ENCODE peak calls at places on chromosomes 3 and 15, in six cellular contexts. U, M, X, Y, T and V are unnamed samples. For H3K9me3, the result is how much of the 10 kb centered on the place peaks cover.

GRCh38 chr15:62579842-62580241 is 414.8 kb upstream of the C2CD4B start:
- DNase-seq in M (no peak), T (no peak), X (no peak), U (no peak), Y (no peak), V (no peak)

GRCh38 chr3:29763115-29763514 is 482.2 kb downstream of the RBMS3 start:
- DNase-seq in M (no peak), T (no peak), X (no peak), U (no peak), Y (no peak), V (no peak)

GRCh38 chr15:52261498-52262242 is 33.9 kb downstream of the MYO5C start:
- DNase-seq in X (peak), U (peak), M (peak), Y (peak), T (peak), V (no peak)

GRCh38 chr15:22873204-22873701 is 34.8 kb downstream of the NIPA2 start:
- DNase-seq in X (no peak), M (no peak), U (no peak), T (peak), Y (no peak), V (no peak)

GRCh38 chr3:101077361-101078011 is 84.3 kb upstream of the ABI3BP start:
- DNase-seq in Y (no peak), M (no peak), T (no peak), U (no peak), X (peak), V (no peak)

GRCh38 chr3:144437989-144438388 is 466.4 kb downstream of the DIPK2A start:
- DNase-seq in Y (no peak), M (no peak), U (no peak), T (no peak), X (no peak), V (no peak)

GRCh38 chr3:52407779-52408178 is 37.1 kb downstream of the SEMA3G start:
- DNase-seq in M (peak), T (no peak), X (no peak), Y (peak), U (no peak), V (no peak)

GRCh38 chr3:70358978-70359580 is 46.6 kb upstream of the MDFIC2 start:
- DNase-seq in Y (no peak), U (no peak), X (peak), M (no peak), T (peak), V (no peak)

GRCh38 chr3:107633327-107634141 is 110.8 kb downstream of the BBX start:
- DNase-seq in Y (no peak), U (no peak), M (no peak), X (no peak), T (no peak), V (no peak)

GRCh38 chr15:90750186-90750585 is 33.0 kb downstream of the BLM start:
- DNase-seq in T (no peak), X (no peak), M (peak), Y (no peak), U (no peak), V (no peak)

GRCh38 chr3:161149529-161149928 is 44.4 kb upstream of the B3GALNT1 start:
- DNase-seq in M (no peak), U (no peak), X (peak), T (no peak), Y (no peak), V (no peak)

GRCh38 chr3:51581529-51581928 is 43.0 kb downstream of the RAD54L2 start:
- DNase-seq in M (no peak), U (no peak), Y (no peak), T (no peak), X (peak), V (no peak)

GRCh38 chr3:96869316-96869715 is 54.9 kb downstream of the EPHA6 start:
- DNase-seq in X (no peak), M (no peak), T (no peak), Y (no peak), U (no peak), V (no peak)

GRCh38 chr3:44981220-44981619 is 5.2 kb downstream of the EXOSC7 start:
- DNase-seq in T (no peak), X (peak), U (no peak), M (peak), Y (no peak), V (no peak)

GRCh38 chr15:74620636-74621545 is 5.3 kb downstream of the CLK3 start:
- DNase-seq in U (peak), M (peak), T (peak), Y (peak), X (peak), V (peak)

GRCh38 chr15:29913528-29914135 is 91.4 kb upstream of the TJP1 start:
- DNase-seq in Y (no peak), T (no peak), U (no peak), M (no peak), X (no peak), V (no peak)

GRCh38 chr3:72295276-72295973 is 510.5 kb upstream of the PROK2 start:
- DNase-seq in T (no peak), U (no peak), M (no peak), X (no peak), Y (no peak), V (no peak)

GRCh38 chr3:126434931-126435411 is 40.3 kb downstream of the CFAP100 start:
- DNase-seq in T (no peak), M (no peak), X (no peak), Y (no peak), U (no peak), V (no peak)

GRCh38 chr3:76943058-76943457 is 96.8 kb upstream of the ROBO2 start:
- DNase-seq in T (no peak), U (no peak), M (no peak), X (no peak), Y (no peak), V (no peak)

GRCh38 chr15:84600331-84600686 is 500 bp upstream of the ZSCAN2 start:
- DNase-seq in T (no peak), M (peak), X (peak), Y (peak), U (peak), V (peak)

GRCh38 chr3:186283651-186284445 is 78.2 kb downstream of the DGKG start:
- DNase-seq in T (no peak), U (no peak), Y (no peak), X (peak), M (no peak), V (no peak)

GRCh38 chr3:194130807-194131589 is 5.0 kb upstream of the HES1 start:
- DNase-seq in Y (peak), U (no peak), T (peak), M (no peak), X (peak), V (no peak)

GRCh38 chr15:67164811-67165652 is 89.4 kb downstream of the AAGAB start:
- DNase-seq in X (no peak), M (no peak), U (no peak), T (no peak), Y (peak), V (no peak)

GRCh38 chr3:132228923-132229322 is 88.3 kb upstream of the ACP3 start:
- DNase-seq in T (no peak), Y (no peak), X (peak), U (no peak), M (no peak), V (no peak)

GRCh38 chr3:50786631-50787030 is 111.9 kb downstream of the DOCK3 start:
- DNase-seq in Y (no peak), T (no peak), U (no peak), M (no peak), X (no peak), V (no peak)

GRCh38 chr3:52231502-52232278 is 6.2 kb upstream of the TLR9 start:
- DNase-seq in M (peak), X (no peak), U (peak), Y (peak), T (peak), V (peak)

GRCh38 chr15:66101715-66102395 is 151.7 kb downstream of the MEGF11 start:
- DNase-seq in Y (no peak), M (no peak), T (peak), U (peak), X (no peak), V (no peak)

GRCh38 chr3:66666362-66666761 is 165.5 kb upstream of the LRIG1 start:
- DNase-seq in T (no peak), M (no peak), Y (no peak), U (no peak), X (no peak), V (no peak)

GRCh38 chr15:64883097-64883581 is 28.6 kb upstream of the ANKDD1A start:
- DNase-seq in U (no peak), X (peak), Y (no peak), M (peak), T (no peak), V (no peak)

GRCh38 chr3:26920579-26920978 is 298.0 kb downstream of the LRRC3B start:
- DNase-seq in Y (no peak), X (no peak), T (peak), M (no peak), U (no peak), V (no peak)

GRCh38 chr15:44314512-44314911 is 26.0 kb downstream of the GOLM2 start:
- DNase-seq in M (no peak), T (no peak), X (no peak), Y (no peak), U (no peak), V (no peak)

GRCh38 chr3:42711491-42712343 is 9.1 kb upstream of the HHATL start:
- DNase-seq in T (no peak), M (no peak), X (no peak), Y (no peak), U (no peak), V (peak)

GRCh38 chr3:8445861-8446260 is 55.8 kb upstream of the LMCD1 start:
- DNase-seq in U (no peak), X (peak), Y (no peak), T (no peak), M (no peak), V (no peak)

GRCh38 chr3:49222002-49222401 is 50.6 kb downstream of the KLHDC8B start:
- DNase-seq in U (no peak), X (peak), T (no peak), Y (no peak), M (no peak), V (no peak)
- H3K9me3 ChIP-seq in U (under half), X (under half), T (under half), Y (under half), M (under half), V (under half)

GRCh38 chr15:79918278-79918677 is 21.5 kb upstream of the MTHFS start:
- DNase-seq in Y (no peak), M (peak), X (no peak), U (no peak), T (no peak), V (no peak)

GRCh38 chr15:79922512-79923067 is 25.8 kb upstream of the MTHFS start:
- DNase-seq in Y (no peak), M (peak), T (no peak), X (no peak), U (no peak), V (no peak)

GRCh38 chr15:79919749-79920511 is 23.1 kb upstream of the MTHFS start:
- DNase-seq in U (no peak), M (no peak), X (no peak), Y (no peak), T (no peak), V (no peak)

GRCh38 chr15:79916424-79916823 is 19.6 kb upstream of the MTHFS start:
- DNase-seq in M (no peak), U (no peak), T (no peak), X (no peak), Y (no peak), V (no peak)

GRCh38 chr15:79919090-79919748 is 22.4 kb upstream of the MTHFS start:
- DNase-seq in M (no peak), Y (no peak), T (no peak), X (no peak), U (no peak), V (no peak)
- H3K9me3 ChIP-seq in M (under half), Y (under half), T (under half), X (under half), U (under half), V (under half)

DNA sequence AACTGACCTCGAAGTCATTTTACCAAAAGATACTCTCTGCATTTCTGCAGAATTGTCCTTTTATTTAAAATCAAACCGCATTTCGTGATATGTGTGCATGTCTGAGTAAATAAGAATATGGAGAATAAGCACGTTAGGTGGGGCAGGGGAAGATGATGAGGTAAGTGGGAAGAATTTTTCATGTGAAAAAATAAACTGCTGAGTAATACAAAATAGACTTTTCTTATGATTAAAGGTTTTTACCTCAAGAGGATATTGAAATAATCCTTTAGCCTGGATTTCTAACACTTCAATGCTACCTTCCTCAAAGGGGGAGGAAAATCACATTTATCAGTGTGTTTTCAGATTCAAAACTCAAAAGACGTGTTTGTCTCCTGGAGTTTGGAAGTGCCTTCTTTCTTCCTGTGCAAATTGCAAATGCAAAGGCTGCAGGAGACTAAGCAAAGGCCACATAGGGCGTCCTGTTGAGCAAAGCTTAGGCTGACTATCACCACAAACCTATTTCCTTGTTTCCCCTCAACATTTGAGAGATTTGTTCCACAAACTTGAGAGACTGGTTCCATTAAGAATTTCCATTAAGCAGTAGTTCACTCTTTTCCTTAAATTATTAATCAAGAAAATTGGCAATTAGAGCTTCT is 813.5 kb downstream of the MCTP2 start:
- DNase-seq in U (no peak), M (no peak), Y (no peak), X (no peak), T (no peak), V (no peak)
- H3K9me3 ChIP-seq in U (under half), M (under half), Y (under half), X (under half), T (under half), V (under half)

DNA sequence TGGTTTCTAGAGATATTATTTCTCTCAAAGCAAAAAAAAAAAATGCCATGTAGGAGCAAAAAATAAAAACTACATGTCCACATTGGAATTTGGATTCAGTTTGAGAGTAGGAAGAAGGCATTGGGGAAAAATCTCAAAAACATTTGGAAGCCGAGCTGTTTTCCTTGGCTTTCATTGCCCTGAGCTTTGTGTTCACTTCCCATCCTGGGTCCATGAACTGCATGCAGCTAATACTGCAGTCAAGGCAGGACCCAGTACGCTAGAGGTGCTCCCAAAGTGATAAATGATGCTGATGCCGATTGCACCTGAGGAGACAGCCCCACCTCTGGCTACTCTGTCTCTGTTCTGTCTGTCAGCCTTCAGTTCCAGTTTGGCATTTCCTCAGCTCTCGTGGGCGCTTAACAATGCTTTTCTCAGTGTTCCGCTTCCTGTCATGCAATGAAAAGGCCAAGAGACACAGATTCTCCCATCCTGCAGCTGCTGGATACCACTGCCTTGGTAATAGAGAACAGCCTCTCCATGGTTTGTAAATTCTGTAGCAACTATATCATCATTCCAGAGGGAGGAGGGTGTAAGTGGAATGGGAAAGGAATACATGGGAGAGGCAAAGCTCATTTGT is 181.8 kb downstream of the RYR3 start:
- DNase-seq in Y (no peak), T (no peak), M (no peak), U (no peak), X (no peak), V (no peak)
- H3K9me3 ChIP-seq in Y (under half), T (under half), M (under half), U (under half), X (under half), V (under half)

GRCh38 chr3:18454766-18455165 is 29.6 kb upstream of the SATB1 start:
- DNase-seq in M (no peak), X (no peak), Y (no peak), U (no peak), T (no peak), V (no peak)
- H3K9me3 ChIP-seq in M (under half), X (under half), Y (under half), U (under half), T (under half), V (under half)